ENCODE peak calls at places on chromosomes 7 and 10, in four cellular contexts. One of them, this sample, is unnamed.

GRCh38 chr7:25965405-25966123 is 186.4 kb upstream of the NFE2L3 start:
- DNase-seq in adipocyte: no peak
- DNase-seq in GM23248: no peak
- DNase-seq in astrocyte: no peak
- DNase-seq in this sample: no peak

GRCh38 chr10:17454181-17454800 is at the start of gene ST8SIA6:
- DNase-seq in GM23248: peak
- DNase-seq in adipocyte: peak
- DNase-seq in astrocyte: peak
- DNase-seq in this sample: no peak

GRCh38 chr7:34320926-34321609 is 336.9 kb upstream of the NPSR1 start:
- DNase-seq in astrocyte: peak
- DNase-seq in GM23248: peak
- DNase-seq in adipocyte: peak
- DNase-seq in this sample: peak

GRCh38 chr10:31599626-31600504 is 280.8 kb downstream of the ZEB1 start:
- DNase-seq in astrocyte: no peak
- DNase-seq in GM23248: peak
- DNase-seq in adipocyte: no peak
- DNase-seq in this sample: no peak

GRCh38 chr10:120423350-120424197 is 33.5 kb upstream of the PLPP4 start:
- DNase-seq in GM23248: peak
- DNase-seq in adipocyte: peak
- DNase-seq in astrocyte: peak
- DNase-seq in this sample: peak

GRCh38 chr7:116425647-116426209 is 73.8 kb upstream of the CAV2 start:
- DNase-seq in astrocyte: no peak
- DNase-seq in GM23248: no peak
- DNase-seq in adipocyte: no peak
- DNase-seq in this sample: no peak

GRCh38 chr10:62817120-62817762 is 1.1 kb upstream of the EGR2 start:
- DNase-seq in astrocyte: peak
- DNase-seq in GM23248: peak
- DNase-seq in adipocyte: peak
- DNase-seq in this sample: no peak

GRCh38 chr7:111005445-111005844 is 85.5 kb upstream of the LRRN3 start:
- DNase-seq in astrocyte: peak
- DNase-seq in adipocyte: no peak
- DNase-seq in GM23248: peak
- DNase-seq in this sample: no peak

GRCh38 chr7:138008588-138009349 is 6.9 kb upstream of the CREB3L2 start:
- DNase-seq in GM23248: peak
- DNase-seq in adipocyte: peak
- DNase-seq in astrocyte: no peak
- DNase-seq in this sample: no peak

GRCh38 chr10:69232736-69233135 is 12.6 kb downstream of the HKDC1 start:
- DNase-seq in GM23248: no peak
- DNase-seq in adipocyte: no peak
- DNase-seq in astrocyte: no peak
- DNase-seq in this sample: no peak

GRCh38 chr10:50224330-50224952 is 26.9 kb downstream of the ASAH2 start:
- DNase-seq in adipocyte: peak
- DNase-seq in astrocyte: peak
- DNase-seq in GM23248: peak
- DNase-seq in this sample: peak

GRCh38 chr10:31650010-31650409 is 278.6 kb downstream of the ARHGAP12 start:
- DNase-seq in astrocyte: peak
- DNase-seq in adipocyte: peak
- DNase-seq in GM23248: peak
- DNase-seq in this sample: no peak

GRCh38 chr10:63976538-63976937 is 455.3 kb downstream of the REEP3 start:
- DNase-seq in astrocyte: no peak
- DNase-seq in adipocyte: peak
- DNase-seq in GM23248: peak
- DNase-seq in this sample: no peak

GRCh38 chr7:140653319-140654108 is 12.9 kb upstream of the DENND2A start:
- DNase-seq in GM23248: peak
- DNase-seq in astrocyte: peak
- DNase-seq in adipocyte: peak
- DNase-seq in this sample: peak

GRCh38 chr10:81179324-81179723 is 641.6 kb downstream of the SH2D4B start:
- DNase-seq in GM23248: no peak
- DNase-seq in astrocyte: no peak
- DNase-seq in adipocyte: no peak
- DNase-seq in this sample: peak

GRCh38 chr7:122652851-122653250 is 46.1 kb downstream of the RNF133 start:
- DNase-seq in GM23248: no peak
- DNase-seq in adipocyte: no peak
- DNase-seq in astrocyte: no peak
- DNase-seq in this sample: no peak

GRCh38 chr7:8436965-8437364 is 3.6 kb downstream of the NXPH1 start:
- DNase-seq in adipocyte: no peak
- DNase-seq in GM23248: peak
- DNase-seq in astrocyte: no peak
- DNase-seq in this sample: no peak

GRCh38 chr7:44693641-44694313 is 54.9 kb upstream of the ZMIZ2 start:
- DNase-seq in GM23248: peak
- DNase-seq in astrocyte: peak
- DNase-seq in adipocyte: peak
- DNase-seq in this sample: no peak

GRCh38 chr10:93599335-93599734 is 1.7 kb downstream of the RBP4 start:
- DNase-seq in GM23248: no peak
- DNase-seq in adipocyte: no peak
- DNase-seq in astrocyte: no peak
- DNase-seq in this sample: no peak

GRCh38 chr7:29319719-29320521 is 125.3 kb downstream of the CHN2 start:
- DNase-seq in GM23248: peak
- DNase-seq in adipocyte: peak
- DNase-seq in astrocyte: no peak
- DNase-seq in this sample: no peak

GRCh38 chr10:29862926-29863614 is 196.3 kb downstream of the JCAD start:
- DNase-seq in GM23248: peak
- DNase-seq in astrocyte: peak
- DNase-seq in adipocyte: peak
- DNase-seq in this sample: no peak

DNA sequence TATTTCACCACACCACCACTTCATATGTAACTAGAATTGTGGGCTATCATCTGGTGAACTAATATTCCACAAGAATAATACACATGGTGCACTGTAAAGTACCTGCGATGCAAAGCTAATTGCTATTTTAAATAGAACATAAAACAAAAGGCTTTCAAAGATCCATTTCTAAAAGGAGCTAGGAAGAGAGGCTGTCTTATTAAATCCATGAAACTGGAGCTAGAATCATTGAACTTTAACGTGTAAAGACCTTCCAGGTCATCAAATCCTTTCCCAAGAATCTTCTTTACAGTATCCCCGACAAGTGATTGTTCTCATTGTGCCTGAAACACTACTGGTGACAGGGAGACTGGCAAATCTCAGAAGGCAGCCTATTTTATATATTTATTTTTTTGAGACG is 224.9 kb downstream of the CHCHD3 start:
- DNase-seq in astrocyte: no peak
- DNase-seq in GM23248: no peak
- DNase-seq in adipocyte: no peak
- DNase-seq in this sample: no peak
- H3K9ac ChIP-seq in astrocyte: no peak
- H3K9ac ChIP-seq in GM23248: no peak
- H3K9ac ChIP-seq in adipocyte: no peak
- H3K9ac ChIP-seq in this sample: no peak

GRCh38 chr7:55017841-55018240 is 976 bp upstream of the EGFR start:
- DNase-seq in adipocyte: no peak
- DNase-seq in astrocyte: no peak
- DNase-seq in GM23248: no peak
- DNase-seq in this sample: no peak
- H3K9ac ChIP-seq in adipocyte: peak
- H3K9ac ChIP-seq in astrocyte: peak
- H3K9ac ChIP-seq in GM23248: peak
- H3K9ac ChIP-seq in this sample: no peak

DNA sequence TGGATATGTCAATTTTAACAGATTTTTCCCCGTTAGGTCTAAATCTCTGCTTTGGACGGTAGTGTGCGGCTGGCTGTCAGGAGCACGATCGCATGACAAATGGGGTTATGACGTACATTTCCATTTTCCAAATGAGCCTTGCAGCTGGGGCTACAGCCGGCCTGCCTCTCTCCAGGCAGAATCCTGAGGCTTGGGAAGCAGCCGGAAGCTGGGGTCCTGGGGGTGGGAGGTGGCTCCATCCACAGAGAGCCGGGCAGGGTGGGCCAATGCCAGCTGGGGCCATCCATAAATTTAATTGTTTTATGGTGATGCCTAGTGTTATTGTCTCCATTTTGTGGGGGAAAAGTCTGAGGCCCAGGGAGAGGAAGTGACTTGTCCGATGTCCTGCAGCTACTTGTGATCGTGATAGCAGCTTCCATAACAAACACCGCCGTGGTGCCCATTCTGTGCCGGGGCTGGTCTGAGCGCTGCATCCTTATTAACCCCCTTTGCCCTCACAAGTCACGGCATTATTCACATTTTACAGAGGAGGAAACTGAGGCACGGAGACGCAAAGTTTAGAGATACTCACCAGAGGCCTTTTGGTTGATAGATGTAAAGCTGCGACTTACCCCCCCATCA is 53.0 kb upstream of the EBF3 start:
- DNase-seq in GM23248: no peak
- DNase-seq in astrocyte: no peak
- DNase-seq in adipocyte: no peak
- DNase-seq in this sample: no peak
- H3K9ac ChIP-seq in GM23248: no peak
- H3K9ac ChIP-seq in astrocyte: no peak
- H3K9ac ChIP-seq in adipocyte: no peak
- H3K9ac ChIP-seq in this sample: no peak

DNA sequence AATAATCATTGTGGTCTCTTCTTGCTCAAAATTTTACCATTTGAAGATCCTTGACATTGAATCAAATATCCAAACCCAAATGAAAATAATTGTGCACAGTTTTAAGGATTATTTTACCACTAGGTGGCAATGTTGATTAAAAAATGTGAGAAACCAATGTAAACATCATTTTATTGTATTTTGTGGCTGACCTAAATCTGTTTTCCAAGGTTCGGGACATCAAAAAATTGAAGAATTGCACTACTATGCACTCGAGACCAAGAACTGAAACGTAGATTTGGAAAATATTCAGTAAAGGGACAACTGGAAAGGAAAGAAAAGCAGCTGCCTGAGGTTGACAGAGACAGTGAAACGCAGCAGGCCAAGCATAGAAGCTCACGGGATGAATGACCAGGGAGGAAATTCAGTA is 259.3 kb downstream of the SNX13 start:
- DNase-seq in adipocyte: peak
- DNase-seq in GM23248: peak
- DNase-seq in astrocyte: no peak
- DNase-seq in this sample: peak
- H3K9ac ChIP-seq in adipocyte: peak
- H3K9ac ChIP-seq in GM23248: peak
- H3K9ac ChIP-seq in astrocyte: peak
- H3K9ac ChIP-seq in this sample: no peak

GRCh38 chr7:130095812-130096211 is 25.5 kb downstream of the KLHDC10 start:
- DNase-seq in GM23248: peak
- DNase-seq in astrocyte: peak
- DNase-seq in adipocyte: peak
- DNase-seq in this sample: no peak
- H3K9ac ChIP-seq in GM23248: no peak
- H3K9ac ChIP-seq in astrocyte: no peak
- H3K9ac ChIP-seq in adipocyte: no peak
- H3K9ac ChIP-seq in this sample: no peak

GRCh38 chr7:94907420-94908203 is at the start of gene PPP1R9A:
- DNase-seq in adipocyte: peak
- DNase-seq in GM23248: peak
- DNase-seq in astrocyte: peak
- DNase-seq in this sample: no peak
- H3K9ac ChIP-seq in adipocyte: peak
- H3K9ac ChIP-seq in GM23248: no peak
- H3K9ac ChIP-seq in astrocyte: peak
- H3K9ac ChIP-seq in this sample: peak